ENCODE peak calls at places on chromosomes 3 and 15, in nine cellular contexts. F is colonic mucosa; Q is CD4-positive, alpha-beta T cell; P is transverse colon; V is pancreas; K is GM23338; X is fibroblast of lung; L is aorta; G is IMR-90. W is an unnamed sample.
A peak's percentile ranks its signal among the peaks of the same experiment; 100 is the strongest.

GRCh38 chr15:92817339-92817886 is 82.7 kb upstream of the CHD2 start:
- DNase-seq in F (no peak), Q (no peak), P (no peak), V (no peak), K (no peak), X (no peak), L (no peak), G (no peak), W (no peak)

GRCh38 chr3:72058493-72059081 is 273.6 kb upstream of the PROK2 start:
- DNase-seq in F (no peak), Q (no peak), P (no peak), V (no peak), K (no peak), X (no peak), L (no peak), G (no peak), W (no peak)

GRCh38 chr15:100879461-100880138 is at the start of gene ALDH1A3:
- DNase-seq in F (no peak), Q (no peak), P (peak; percentile 40), V (peak; percentile 81), K (peak; percentile 56), X (no peak), L (no peak), G (peak; percentile 16), W (peak; percentile 33)

GRCh38 chr15:75694241-75695182 is 18.1 kb downstream of the CSPG4 start:
- DNase-seq in F (peak; percentile 56), Q (no peak), P (peak; percentile 64), V (peak; percentile 81), K (peak; percentile 69), X (peak; percentile 98), L (peak; percentile 91), G (peak; percentile 99), W (peak; percentile 70)

GRCh38 chr15:75380773-75381172 is 12.4 kb upstream of the MAN2C1 start:
- DNase-seq in F (no peak), Q (no peak), P (no peak), V (no peak), K (no peak), X (no peak), L (no peak), G (no peak), W (no peak)

GRCh38 chr3:46112296-46112695 is 85.0 kb upstream of the XCR1 start:
- DNase-seq in F (no peak), Q (no peak), P (no peak), V (no peak), K (no peak), X (no peak), L (no peak), G (no peak), W (no peak)

GRCh38 chr3:39358302-39358701 is 24.9 kb upstream of the SLC25A38 start:
- DNase-seq in F (no peak), Q (no peak), P (no peak), V (no peak), K (no peak), X (no peak), L (no peak), G (no peak), W (no peak)

GRCh38 chr15:25850154-25851111 is 12.7 kb downstream of the ATP10A start:
- DNase-seq in F (peak; percentile 57), Q (peak; percentile 44), P (peak; percentile 64), V (peak; percentile 64), K (peak; percentile 70), X (peak; percentile 69), L (peak; percentile 94), G (peak; percentile 70), W (no peak)

GRCh38 chr3:87082806-87083440 is 92.0 kb upstream of the VGLL3 start:
- DNase-seq in F (peak; percentile 31), Q (no peak), P (no peak), V (no peak), K (peak; percentile 88), X (peak; percentile 86), L (no peak), G (peak; percentile 75), W (no peak)

GRCh38 chr3:168183774-168184173 is 88.0 kb upstream of the GOLIM4 start:
- DNase-seq in F (no peak), Q (no peak), P (no peak), V (no peak), K (no peak), X (no peak), L (no peak), G (no peak), W (no peak)

GRCh38 chr15:33735637-33736247 is 232.6 kb upstream of the CHRM5 start:
- DNase-seq in F (no peak), Q (no peak), P (peak; percentile 14), V (no peak), K (peak; percentile 60), X (peak; percentile 58), L (no peak), G (peak; percentile 41), W (no peak)

GRCh38 chr3:150783334-150783733 is 20.4 kb upstream of the SIAH2 start:
- DNase-seq in F (no peak), Q (no peak), P (no peak), V (no peak), K (no peak), X (no peak), L (no peak), G (no peak), W (no peak)

GRCh38 chr3:170038434-170039110 is 777 bp downstream of the GPR160 start:
- DNase-seq in F (peak; percentile 63), Q (peak; percentile 14), P (peak; percentile 66), V (peak; percentile 74), K (peak; percentile 87), X (no peak), L (no peak), G (no peak), W (no peak)

GRCh38 chr3:114442251-114442650 is 148.4 kb downstream of the TIGIT start:
- DNase-seq in F (no peak), Q (no peak), P (no peak), V (no peak), K (no peak), X (peak; percentile 53), L (no peak), G (peak; percentile 77), W (no peak)

DNA sequence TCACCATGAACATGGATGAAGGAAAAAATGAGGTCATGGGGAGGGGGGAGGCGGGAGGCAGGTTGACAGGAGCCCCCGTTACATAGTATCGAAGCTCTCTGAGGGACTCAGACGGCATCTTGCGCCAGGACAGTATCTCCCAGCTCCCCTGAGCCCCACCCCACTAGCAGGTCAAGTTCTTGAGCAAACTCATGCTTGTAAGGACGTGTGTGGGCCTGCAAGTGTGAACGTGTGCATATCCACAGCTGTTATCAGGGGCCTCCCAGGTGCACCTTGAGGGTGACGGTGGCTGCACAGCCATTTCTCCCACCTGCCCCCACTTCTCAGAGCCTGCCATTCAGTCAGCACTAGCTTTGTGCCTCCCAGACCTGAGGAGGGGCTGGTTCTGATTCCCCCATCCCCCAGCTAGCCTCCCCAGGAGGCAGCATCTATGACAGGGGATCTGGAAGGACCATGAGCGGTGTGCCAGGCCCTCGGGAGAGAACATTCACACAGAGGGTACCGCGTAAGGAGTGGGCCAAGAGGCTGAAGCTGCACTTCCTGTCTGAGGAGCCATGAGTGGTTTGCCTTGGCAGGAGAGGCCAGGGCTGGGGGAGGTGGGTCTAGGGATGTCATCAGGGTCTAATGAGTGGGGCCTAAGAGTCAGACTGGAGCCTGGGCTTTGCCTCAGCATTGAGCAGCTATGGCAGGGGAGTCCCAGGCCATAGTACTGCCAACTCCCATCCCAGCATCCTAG is 2.9 kb downstream of the SEMA3F start:
- DNase-seq in F (no peak), Q (no peak), P (no peak), V (no peak), K (no peak), X (no peak), L (no peak), G (peak; percentile 44), W (peak; percentile 81)
- H3K27ac ChIP-seq in F (no peak overlapping the region), Q (no peak overlapping the region), P (peak overlapping the region; percentile 82), V (no peak overlapping the region), K (no peak overlapping the region), X (no peak overlapping the region), L (no peak overlapping the region), G (peak overlapping the region; percentile 6), W (peak overlapping the region; percentile 94)

DNA sequence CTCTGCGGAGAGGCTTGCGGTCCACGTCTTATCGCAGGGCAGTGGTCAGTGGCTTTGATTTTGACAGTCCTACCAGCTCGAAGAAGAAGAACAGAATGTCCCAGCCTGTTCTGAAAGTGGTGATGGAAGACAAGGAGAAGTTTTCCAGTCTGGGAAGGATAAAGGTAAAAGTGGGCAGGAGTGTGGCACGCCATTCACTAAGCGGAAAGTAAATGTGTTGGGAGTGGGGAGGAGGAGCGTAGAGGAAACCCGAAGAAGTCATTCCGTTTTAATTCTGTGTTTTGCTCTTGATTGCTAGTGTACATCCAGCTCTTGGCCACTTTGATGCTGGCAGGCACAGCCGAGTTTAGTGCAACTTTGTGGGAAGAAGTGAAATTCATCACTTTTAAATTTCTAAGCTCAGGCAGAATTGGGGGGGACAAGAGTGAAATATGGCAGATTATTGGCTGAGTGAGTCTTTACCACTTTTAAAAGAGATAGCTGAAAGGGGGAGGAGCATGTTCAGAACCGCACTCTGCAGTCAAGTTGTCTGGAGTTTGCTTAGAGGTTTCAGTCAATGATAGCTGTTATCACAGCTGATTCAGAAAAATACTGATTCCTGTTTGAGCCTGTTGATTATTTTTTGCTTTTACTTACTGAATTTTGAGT is 1.8 kb downstream of the ARHGEF26 start:
- DNase-seq in F (no peak), Q (no peak), P (no peak), V (no peak), K (peak; percentile 19), X (peak; percentile 31), L (no peak), G (peak; percentile 15), W (no peak)
- H3K27ac ChIP-seq in F (no peak overlapping the region), Q (no peak overlapping the region), P (peak overlapping the region; percentile 88), V (no peak overlapping the region), K (no peak overlapping the region), X (peak overlapping the region; percentile 0), L (peak overlapping the region; percentile 39), G (no peak overlapping the region), W (no peak overlapping the region)

GRCh38 chr3:67653425-67654098 is 850 bp downstream of the SUCLG2 start:
- DNase-seq in F (no peak), Q (no peak), P (no peak), V (no peak), K (peak; percentile 11), X (no peak), L (no peak), G (peak; percentile 14), W (no peak)
- H3K27ac ChIP-seq in F (peak overlapping the region; percentile 92), Q (peak overlapping the region; percentile 77), P (peak overlapping the region; percentile 94), V (peak overlapping the region; percentile 95), K (peak overlapping the region; percentile 28), X (peak overlapping the region; percentile 95), L (peak overlapping the region; percentile 92), G (peak overlapping the region; percentile 82), W (peak overlapping the region; percentile 75)

GRCh38 chr15:27677951-27678350 is 421.2 kb downstream of the OCA2 start:
- DNase-seq in F (no peak), Q (no peak), P (no peak), V (no peak), K (no peak), X (no peak), L (no peak), G (no peak), W (no peak)

GRCh38 chr15:27679203-27679602 is 419.9 kb downstream of the OCA2 start:
- DNase-seq in F (no peak), Q (no peak), P (no peak), V (no peak), K (no peak), X (no peak), L (no peak), G (no peak), W (no peak)

GRCh38 chr15:27675571-27675970 is 423.5 kb downstream of the OCA2 start:
- DNase-seq in F (no peak), Q (no peak), P (no peak), V (no peak), K (no peak), X (no peak), L (no peak), G (no peak), W (no peak)

GRCh38 chr15:27674826-27675225 is 424.3 kb downstream of the OCA2 start:
- DNase-seq in F (no peak), Q (no peak), P (no peak), V (no peak), K (no peak), X (no peak), L (no peak), G (no peak), W (no peak)

GRCh38 chr15:27676647-27677046 is 422.5 kb downstream of the OCA2 start:
- DNase-seq in F (no peak), Q (no peak), P (no peak), V (no peak), K (no peak), X (no peak), L (no peak), G (no peak), W (no peak)
- H3K27ac ChIP-seq in F (no peak overlapping the region), Q (no peak overlapping the region), P (no peak overlapping the region), V (no peak overlapping the region), K (no peak overlapping the region), X (no peak overlapping the region), L (no peak overlapping the region), G (no peak overlapping the region), W (no peak overlapping the region)

W was measured in epithelial cell of prostate.